ENCODE peak calls at places on chromosomes 1 and 21, in four cellular contexts. S, M, N and A are unnamed samples.

GRCh38 chr1:160711528-160712311 is at the start of gene CD48:
- DNase-seq in S (peak; percentile 46), M (peak; percentile 82), N (no peak), A (no peak)

GRCh38 chr1:202005958-202006357 is 4.4 kb upstream of the ELF3 start:
- DNase-seq in S (peak; percentile 40), M (no peak), N (no peak), A (no peak)

GRCh38 chr1:30672661-30673060 is 50.7 kb downstream of the MATN1 start:
- DNase-seq in S (no peak), M (no peak), N (no peak), A (no peak)

GRCh38 chr1:10911274-10912166 is 100.9 kb upstream of the TARDBP start:
- DNase-seq in S (no peak), M (no peak), N (no peak), A (no peak)

GRCh38 chr21:39175154-39175553 is 8.1 kb downstream of the PSMG1 start:
- DNase-seq in S (no peak), M (peak; percentile 31), N (peak; percentile 40), A (no peak)

GRCh38 chr1:42282867-42283583 is 52.0 kb downstream of the FOXJ3 start:
- DNase-seq in S (no peak), M (no peak), N (no peak), A (no peak)

GRCh38 chr1:43349594-43350306 is 9.0 kb upstream of the CDC20 start:
- DNase-seq in S (no peak), M (no peak), N (no peak), A (no peak)

GRCh38 chr1:115336741-115337140 is 1.3 kb downstream of the NGF start:
- DNase-seq in S (no peak), M (no peak), N (peak; percentile 20), A (no peak)

GRCh38 chr1:229843627-229844238 is 217.7 kb downstream of the URB2 start:
- DNase-seq in S (peak; percentile 51), M (no peak), N (peak; percentile 37), A (no peak)

GRCh38 chr1:170739803-170740202 is 75.9 kb downstream of the PRRX1 start:
- DNase-seq in S (no peak), M (no peak), N (no peak), A (no peak)

GRCh38 chr1:96596226-96596625 is 125.4 kb upstream of the PTBP2 start:
- DNase-seq in S (peak; percentile 24), M (no peak), N (peak; percentile 74), A (no peak)

GRCh38 chr21:45219517-45219916 is 68.2 kb downstream of the POFUT2 start:
- DNase-seq in S (no peak), M (no peak), N (no peak), A (no peak)

GRCh38 chr1:206694151-206694550 is 9.4 kb downstream of the MAPKAPK2 start:
- DNase-seq in S (no peak), M (no peak), N (no peak), A (no peak)
- H3K27ac ChIP-seq in S (no peak overlapping the region), M (no peak overlapping the region), N (no peak overlapping the region), A (no peak overlapping the region)

GRCh38 chr21:32771134-32771523 is 426 bp downstream of the PAXBP1 start:
- DNase-seq in S (peak; percentile 56), M (no peak), N (peak; percentile 56), A (no peak)

GRCh38 chr21:32768530-32768929 is 3.0 kb downstream of the PAXBP1 start:
- DNase-seq in S (no peak), M (no peak), N (no peak), A (no peak)

GRCh38 chr21:32772281-32773047 is 909 bp upstream of the PAXBP1 start:
- DNase-seq in S (peak; percentile 77), M (peak; percentile 26), N (peak; percentile 6), A (no peak)

DNA sequence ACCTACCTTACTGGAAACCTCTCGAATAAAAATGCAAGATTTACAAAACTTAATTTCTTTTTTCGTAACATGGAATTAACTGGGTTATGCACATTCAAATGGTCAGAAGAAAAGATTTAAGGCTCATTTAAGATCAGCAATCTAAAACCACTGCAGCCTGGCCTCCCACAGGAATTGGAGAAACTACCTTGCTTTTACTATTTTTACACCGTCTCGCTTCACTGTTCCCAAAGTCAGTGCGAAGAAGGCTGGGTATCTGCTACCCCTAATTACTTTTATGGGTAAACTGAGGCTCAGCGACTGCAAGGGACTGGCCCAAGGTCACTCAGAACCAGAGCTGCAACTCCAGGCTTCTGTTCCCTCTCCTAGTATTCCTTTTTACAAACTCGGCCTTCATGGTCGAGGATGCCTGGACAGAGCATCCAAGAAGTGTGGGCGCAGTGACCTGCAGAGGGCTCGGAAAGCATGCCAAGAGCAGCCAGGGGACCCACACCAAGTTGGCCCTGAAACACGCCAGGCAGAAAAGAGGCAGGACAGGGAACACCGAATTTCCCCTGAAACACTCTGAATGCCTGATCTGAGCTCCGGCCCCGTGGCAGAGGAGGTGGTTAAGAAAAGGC is 931 bp downstream of the PAXBP1 start:
- DNase-seq in S (peak; percentile 20), M (no peak), N (peak; percentile 32), A (no peak)
- H3K27ac ChIP-seq in S (peak overlapping the region; percentile 86), M (peak overlapping the region; percentile 83), N (peak overlapping the region; percentile 97), A (peak overlapping the region; percentile 80)

GRCh38 chr1:15799004-15799867 is 8.2 kb downstream of the UQCRHL start:
- DNase-seq in S (peak; percentile 81), M (no peak), N (peak; percentile 54), A (no peak)

GRCh38 chr1:15799928-15800835 is 7.3 kb downstream of the UQCRHL start:
- DNase-seq in S (peak; percentile 99), M (no peak), N (no peak), A (no peak)

GRCh38 chr1:15802234-15802965 is 5.0 kb downstream of the UQCRHL start:
- DNase-seq in S (no peak), M (no peak), N (no peak), A (no peak)

GRCh38 chr1:15796086-15796462 is 11.4 kb downstream of the UQCRHL start:
- DNase-seq in S (no peak), M (no peak), N (no peak), A (no peak)

GRCh38 chr1:15797614-15798390 is 9.6 kb downstream of the UQCRHL start:
- DNase-seq in S (peak; percentile 56), M (no peak), N (no peak), A (no peak)
- H3K27ac ChIP-seq in S (peak overlapping the region; percentile 50), M (no peak overlapping the region), N (no peak overlapping the region), A (no peak overlapping the region)

DNA sequence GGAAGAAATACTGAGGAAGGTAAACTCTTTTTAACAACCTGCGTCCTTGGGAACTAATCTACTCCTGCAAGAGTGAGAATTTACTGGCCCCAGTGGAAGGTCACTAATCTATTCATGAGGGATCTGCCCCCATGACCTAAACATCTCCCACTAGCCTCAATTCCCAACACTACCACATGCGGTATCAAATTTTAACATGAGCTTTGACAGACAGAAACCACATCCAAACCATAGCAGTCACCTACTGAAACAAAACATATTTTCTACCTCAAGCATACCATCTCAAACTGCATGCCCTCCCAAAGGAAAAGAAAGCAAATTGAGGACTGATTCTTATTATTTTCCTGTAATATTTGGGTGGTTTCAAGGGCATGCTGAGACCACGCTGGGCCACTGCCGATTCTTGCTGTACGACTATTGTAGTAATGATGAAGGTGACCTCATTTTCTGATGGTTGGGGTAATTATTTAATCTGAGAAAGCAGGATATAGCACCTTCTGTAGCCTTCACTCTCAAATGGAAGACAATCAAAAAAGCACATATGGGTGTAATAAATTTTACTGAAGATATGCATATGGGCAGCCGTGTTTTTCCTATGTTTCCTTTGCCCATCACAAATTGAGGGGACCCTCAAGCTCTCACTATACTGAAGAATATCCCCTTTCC is 13.2 kb upstream of the GBP5 start:
- DNase-seq in S (no peak), M (no peak), N (no peak), A (no peak)
- H3K27ac ChIP-seq in S (peak overlapping the region; percentile 16), M (peak overlapping the region; percentile 82), N (no peak overlapping the region), A (no peak overlapping the region)